ENCODE peak calls at places on chromosomes 7 and 10, in six cellular contexts. Z is PC-9, Q is heart right ventricle, K is cardiac muscle cell, G is fibroblast of mammary gland, A is tibial nerve. U is an unnamed sample.

GRCh38 chr7:153301908-153302307 is 542.4 kb downstream of the ACTR3B start:
- DNase-seq in Z (no peak), Q (no peak), K (no peak), G (no peak), A (no peak), U (no peak)

GRCh38 chr7:105097619-105098018 is 83.6 kb downstream of the KMT2E start:
- DNase-seq in Z (no peak), Q (no peak), K (no peak), G (peak), A (no peak), U (no peak)

GRCh38 chr7:25240340-25240739 is 12.1 kb upstream of the NPVF start:
- DNase-seq in Z (no peak), Q (no peak), K (no peak), G (no peak), A (peak), U (no peak)

GRCh38 chr7:128939861-128940410 is 2.2 kb downstream of the IRF5 start:
- DNase-seq in Z (no peak), Q (no peak), K (no peak), G (no peak), A (no peak), U (no peak)

GRCh38 chr10:71852335-71852937 is 1.4 kb upstream of the PSAP start:
- DNase-seq in Z (no peak), Q (peak), K (no peak), G (no peak), A (no peak), U (no peak)

GRCh38 chr7:13050703-13051102 is 363.3 kb downstream of the ARL4A start:
- DNase-seq in Z (no peak), Q (no peak), K (no peak), G (peak), A (no peak), U (no peak)

GRCh38 chr7:20509892-20510645 is 105.4 kb upstream of the ABCB5 start:
- DNase-seq in Z (no peak), Q (no peak), K (no peak), G (no peak), A (no peak), U (no peak)

GRCh38 chr10:30445716-30446115 is 11.7 kb downstream of the MAP3K8 start:
- DNase-seq in Z (no peak), Q (no peak), K (peak), G (peak), A (no peak), U (no peak)

GRCh38 chr10:12513775-12514663 is 164.7 kb downstream of the CAMK1D start:
- DNase-seq in Z (no peak), Q (no peak), K (no peak), G (no peak), A (no peak), U (peak)

GRCh38 chr10:29861811-29862505 is 197.4 kb downstream of the JCAD start:
- DNase-seq in Z (no peak), Q (no peak), K (no peak), G (peak), A (no peak), U (no peak)

GRCh38 chr7:27185013-27185707 is at the start of gene HOXA11:
- DNase-seq in Z (no peak), Q (no peak), K (no peak), G (peak), A (peak), U (no peak)

GRCh38 chr10:66925896-66926719 is at the start of gene LRRTM3:
- DNase-seq in Z (peak), Q (peak), K (peak), G (peak), A (no peak), U (no peak)

GRCh38 chr10:114932225-114932624 is 5.8 kb upstream of the TRUB1 start:
- DNase-seq in Z (no peak), Q (no peak), K (no peak), G (no peak), A (no peak), U (no peak)

GRCh38 chr7:80942261-80943041 is 23.6 kb upstream of the SEMA3C start:
- DNase-seq in Z (peak), Q (peak), K (peak), G (peak), A (no peak), U (no peak)

GRCh38 chr10:30062090-30062489 is 2.7 kb upstream of the JCAD start:
- DNase-seq in Z (no peak), Q (no peak), K (no peak), G (peak), A (no peak), U (no peak)

GRCh38 chr7:139568813-139569490 is 45.5 kb downstream of the CLEC2L start:
- DNase-seq in Z (no peak), Q (no peak), K (no peak), G (no peak), A (no peak), U (no peak)

GRCh38 chr7:106243893-106244292 is 40.9 kb downstream of the NAMPT start:
- DNase-seq in Z (no peak), Q (no peak), K (no peak), G (peak), A (no peak), U (no peak)

GRCh38 chr10:12533151-12533550 is 183.8 kb downstream of the CAMK1D start:
- DNase-seq in Z (no peak), Q (no peak), K (no peak), G (no peak), A (no peak), U (no peak)

GRCh38 chr7:157686285-157686894 is 349.6 kb downstream of the DNAJB6 start:
- DNase-seq in Z (no peak), Q (no peak), K (no peak), G (no peak), A (peak), U (no peak)
- TF ChIP-seq CTCF in Z (no peak), Q (no peak), K (no peak), G (no peak), A (no peak), U (no peak)

DNA sequence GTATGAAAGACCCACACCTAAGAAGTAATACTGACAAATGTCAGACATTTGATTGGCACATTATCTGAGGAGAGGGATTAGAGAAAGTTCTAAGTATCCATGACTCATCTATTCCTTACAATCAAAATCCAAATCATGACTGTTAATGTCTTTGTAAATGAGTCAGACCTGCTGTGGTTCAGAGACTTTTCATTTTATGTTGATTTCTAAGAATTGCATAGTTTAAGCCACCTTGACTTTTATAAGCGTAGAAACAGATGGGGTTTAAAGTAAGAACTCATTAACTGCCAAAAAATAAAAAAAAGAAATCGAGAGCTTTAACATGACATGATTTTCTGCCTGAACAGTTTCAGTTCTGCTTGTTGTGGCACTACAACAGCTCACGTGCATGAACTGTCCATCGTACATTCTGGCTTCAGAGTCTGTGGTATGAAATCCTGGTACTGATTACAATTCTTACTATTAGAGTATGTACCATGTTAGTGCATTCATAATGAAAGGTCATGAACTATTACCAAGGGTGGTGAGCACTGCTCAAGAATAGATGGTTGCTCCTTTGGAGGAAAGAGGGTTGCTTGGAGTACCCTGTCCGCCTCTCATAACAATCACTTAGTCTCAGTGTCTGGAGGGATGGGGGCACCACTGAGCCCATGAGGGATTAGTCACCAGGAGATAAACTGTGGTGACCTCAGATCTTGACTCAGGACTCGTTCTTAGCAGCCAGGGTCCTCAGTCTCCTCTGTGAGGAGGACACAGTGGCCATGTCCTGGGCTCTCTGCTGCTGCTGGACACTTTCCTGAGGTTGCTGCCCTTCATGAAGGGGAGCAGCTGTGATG is 42.2 kb downstream of the ACSM6 start:
- DNase-seq in Z (peak), Q (no peak), K (no peak), G (peak), A (no peak), U (no peak)
- TF ChIP-seq CTCF in Z (no peak), Q (no peak), K (no peak), G (no peak), A (no peak), U (no peak)

GRCh38 chr10:113096111-113097045 is 146.3 kb downstream of the TCF7L2 start:
- DNase-seq in Z (no peak), Q (no peak), K (no peak), G (no peak), A (no peak), U (no peak)
- TF ChIP-seq CTCF in Z (no peak), Q (no peak), K (no peak), G (no peak), A (no peak), U (no peak)

GRCh38 chr10:794382-794956 is 105.0 kb upstream of the DIP2C start:
- DNase-seq in Z (no peak), Q (no peak), K (no peak), G (peak), A (peak), U (no peak)
- TF ChIP-seq CTCF in Z (no peak), Q (peak), K (peak), G (peak), A (no peak), U (no peak)

GRCh38 chr7:502296-502695 is 17.4 kb downstream of the PDGFA start:
- DNase-seq in Z (no peak), Q (no peak), K (no peak), G (no peak), A (no peak), U (no peak)

GRCh38 chr7:503575-504111 is 16.0 kb downstream of the PDGFA start:
- DNase-seq in Z (no peak), Q (peak), K (no peak), G (peak), A (no peak), U (no peak)

GRCh38 chr7:501526-501925 is 18.1 kb downstream of the PDGFA start:
- DNase-seq in Z (no peak), Q (no peak), K (no peak), G (no peak), A (no peak), U (no peak)

GRCh38 chr7:504221-505081 is 15.2 kb downstream of the PDGFA start:
- DNase-seq in Z (no peak), Q (no peak), K (no peak), G (no peak), A (no peak), U (no peak)

GRCh38 chr7:503046-503574 is 16.5 kb downstream of the PDGFA start:
- DNase-seq in Z (no peak), Q (no peak), K (no peak), G (no peak), A (no peak), U (no peak)
- TF ChIP-seq CTCF in Z (no peak), Q (no peak), K (peak), G (no peak), A (no peak), U (no peak)